ENCODE peak calls at places on chromosomes 4 and X, in four cellular contexts. M is substantia nigra, X is WTC11, E is ecto neural progenitor cell. N is an unnamed sample.

GRCh38 chr4:120769227-120769626 is 153.3 kb downstream of the PRDM5 start:
- DNase-seq in M (no peak), X (no peak), E (no peak), N (peak)

GRCh38 chr4:835148-836002 is 9.4 kb upstream of the CPLX1 start:
- DNase-seq in M (no peak), X (no peak), E (no peak), N (peak)

GRCh38 chrX:41409006-41409405 is 38.1 kb upstream of the NYX start:
- DNase-seq in M (no peak), X (no peak), E (no peak), N (no peak)

GRCh38 chr4:88814043-88814617 is 116.5 kb upstream of the NAP1L5 start:
- DNase-seq in M (no peak), X (peak), E (no peak), N (no peak)

GRCh38 chr4:54255881-54256280 is 26.8 kb downstream of the PDGFRA start:
- DNase-seq in M (no peak), X (no peak), E (no peak), N (no peak)

GRCh38 chr4:120156115-120156718 is 89.6 kb upstream of the MAD2L1 start:
- DNase-seq in M (no peak), X (no peak), E (no peak), N (peak)

GRCh38 chr4:81715335-81715734 is 243.6 kb upstream of the RASGEF1B start:
- DNase-seq in M (no peak), X (peak), E (peak), N (peak)

GRCh38 chr4:110614981-110615365 is 7.9 kb downstream of the PITX2 start:
- DNase-seq in M (no peak), X (peak), E (no peak), N (no peak)

GRCh38 chr4:54390670-54391069 is 161.6 kb downstream of the PDGFRA start:
- DNase-seq in M (no peak), X (no peak), E (no peak), N (no peak)

GRCh38 chrX:115940888-115941332 is 229.6 kb upstream of the AGTR2 start:
- DNase-seq in M (peak), X (peak), E (peak), N (peak)

GRCh38 chr4:96766359-96766758 is 926.5 kb downstream of the PDHA2 start:
- DNase-seq in M (no peak), X (no peak), E (no peak), N (no peak)

GRCh38 chr4:98565646-98566403 is 92.6 kb downstream of the TSPAN5 start:
- DNase-seq in M (no peak), X (no peak), E (no peak), N (peak)

GRCh38 chrX:136691028-136691809 is 43.3 kb downstream of the CD40LG start:
- DNase-seq in M (no peak), X (no peak), E (no peak), N (no peak)

GRCh38 chr4:61638600-61638999 is 438.5 kb downstream of the ADGRL3 start:
- DNase-seq in M (no peak), X (no peak), E (no peak), N (peak)

GRCh38 chr4:3529363-3529762 is 2.9 kb downstream of the LRPAP1 start:
- DNase-seq in M (no peak), X (no peak), E (peak), N (no peak)

GRCh38 chr4:17280266-17280665 is 231.6 kb downstream of the QDPR start:
- DNase-seq in M (no peak), X (no peak), E (no peak), N (no peak)

GRCh38 chr4:15413010-15413622 is 14.7 kb upstream of the C1QTNF7 start:
- DNase-seq in M (no peak), X (no peak), E (no peak), N (no peak)

GRCh38 chr4:155066871-155067270 is 141.6 kb upstream of the NPY2R start:
- DNase-seq in M (no peak), X (no peak), E (no peak), N (no peak)

GRCh38 chrX:71935542-71935941 is 24.9 kb downstream of the NHSL2 start:
- DNase-seq in M (no peak), X (peak), E (peak), N (peak)

GRCh38 chrX:26597981-26598380 is 382.0 kb downstream of the MAGEB5 start:
- DNase-seq in M (no peak), X (no peak), E (no peak), N (peak)

GRCh38 chr4:173252024-173252935 is 81.9 kb downstream of the HMGB2 start:
- DNase-seq in M (peak), X (peak), E (no peak), N (peak)

GRCh38 chr4:109125084-109125483 is 177.4 kb downstream of the COL25A1 start:
- DNase-seq in M (no peak), X (no peak), E (no peak), N (no peak)

GRCh38 chrX:132940727-132941162 is 17.7 kb downstream of the HS6ST2 start:
- DNase-seq in M (no peak), X (no peak), E (no peak), N (no peak)

GRCh38 chrX:100680756-100681155 is 36.8 kb downstream of the SRPX2 start:
- DNase-seq in M (no peak), X (no peak), E (no peak), N (no peak)